ENCODE peak calls at places on chromosomes 2 and 18, in nine cellular contexts. One of them, this sample, is unnamed.

GRCh38 chr2:38440655-38441054 is 63.6 kb upstream of the ATL2 start:
- DNase-seq in IMR-90: no peak
- DNase-seq in aorta: no peak
- DNase-seq in CD8-positive, alpha-beta memory T cell: no peak
- DNase-seq in CD4-positive, CD25-positive, alpha-beta regulatory T cell: no peak
- DNase-seq in ovary: no peak
- DNase-seq in mammary epithelial cell: no peak
- DNase-seq in pancreas: no peak
- DNase-seq in breast epithelium: no peak
- DNase-seq in this sample: peak

GRCh38 chr18:58960946-58961722 is 96.5 kb downstream of the ZNF532 start:
- DNase-seq in CD8-positive, alpha-beta memory T cell: no peak
- DNase-seq in mammary epithelial cell: no peak
- DNase-seq in CD4-positive, CD25-positive, alpha-beta regulatory T cell: no peak
- DNase-seq in breast epithelium: no peak
- DNase-seq in ovary: no peak
- DNase-seq in pancreas: no peak
- DNase-seq in aorta: peak
- DNase-seq in IMR-90: no peak
- DNase-seq in this sample: peak

GRCh38 chr18:59835656-59836379 is 64.0 kb upstream of the PMAIP1 start:
- DNase-seq in CD4-positive, CD25-positive, alpha-beta regulatory T cell: no peak
- DNase-seq in ovary: no peak
- DNase-seq in IMR-90: peak
- DNase-seq in mammary epithelial cell: no peak
- DNase-seq in pancreas: no peak
- DNase-seq in aorta: no peak
- DNase-seq in breast epithelium: no peak
- DNase-seq in CD8-positive, alpha-beta memory T cell: no peak
- DNase-seq in this sample: no peak

GRCh38 chr2:1230155-1230893 is 182.9 kb upstream of the TPO start:
- DNase-seq in ovary: no peak
- DNase-seq in CD8-positive, alpha-beta memory T cell: no peak
- DNase-seq in IMR-90: no peak
- DNase-seq in pancreas: no peak
- DNase-seq in CD4-positive, CD25-positive, alpha-beta regulatory T cell: no peak
- DNase-seq in mammary epithelial cell: no peak
- DNase-seq in breast epithelium: no peak
- DNase-seq in aorta: no peak
- DNase-seq in this sample: no peak

GRCh38 chr2:131125195-131125757 is 20.1 kb downstream of the PLEKHB2 start:
- DNase-seq in CD4-positive, CD25-positive, alpha-beta regulatory T cell: no peak
- DNase-seq in breast epithelium: no peak
- DNase-seq in pancreas: no peak
- DNase-seq in CD8-positive, alpha-beta memory T cell: no peak
- DNase-seq in aorta: no peak
- DNase-seq in ovary: no peak
- DNase-seq in mammary epithelial cell: no peak
- DNase-seq in IMR-90: no peak
- DNase-seq in this sample: no peak

GRCh38 chr2:231513746-231514224 is 16.5 kb downstream of the NMUR1 start:
- DNase-seq in ovary: no peak
- DNase-seq in CD4-positive, CD25-positive, alpha-beta regulatory T cell: no peak
- DNase-seq in pancreas: no peak
- DNase-seq in mammary epithelial cell: no peak
- DNase-seq in aorta: no peak
- DNase-seq in IMR-90: peak
- DNase-seq in breast epithelium: no peak
- DNase-seq in CD8-positive, alpha-beta memory T cell: no peak
- DNase-seq in this sample: no peak

GRCh38 chr2:6657131-6657530 is 208.6 kb downstream of the CMPK2 start:
- DNase-seq in aorta: no peak
- DNase-seq in mammary epithelial cell: no peak
- DNase-seq in breast epithelium: no peak
- DNase-seq in CD4-positive, CD25-positive, alpha-beta regulatory T cell: no peak
- DNase-seq in IMR-90: no peak
- DNase-seq in ovary: no peak
- DNase-seq in pancreas: no peak
- DNase-seq in CD8-positive, alpha-beta memory T cell: no peak
- DNase-seq in this sample: no peak

GRCh38 chr2:240251848-240252190 is 111.4 kb upstream of the OTOS start:
- DNase-seq in breast epithelium: no peak
- DNase-seq in CD8-positive, alpha-beta memory T cell: no peak
- DNase-seq in IMR-90: no peak
- DNase-seq in CD4-positive, CD25-positive, alpha-beta regulatory T cell: no peak
- DNase-seq in aorta: no peak
- DNase-seq in mammary epithelial cell: no peak
- DNase-seq in pancreas: no peak
- DNase-seq in ovary: no peak
- DNase-seq in this sample: no peak

GRCh38 chr2:157231476-157231875 is 26.0 kb upstream of the GALNT5 start:
- DNase-seq in CD4-positive, CD25-positive, alpha-beta regulatory T cell: no peak
- DNase-seq in breast epithelium: no peak
- DNase-seq in IMR-90: peak
- DNase-seq in mammary epithelial cell: no peak
- DNase-seq in ovary: no peak
- DNase-seq in pancreas: no peak
- DNase-seq in aorta: no peak
- DNase-seq in CD8-positive, alpha-beta memory T cell: no peak
- DNase-seq in this sample: no peak

GRCh38 chr2:205706769-205707375 is 24.6 kb downstream of the NRP2 start:
- DNase-seq in ovary: peak
- DNase-seq in aorta: peak
- DNase-seq in CD8-positive, alpha-beta memory T cell: no peak
- DNase-seq in pancreas: no peak
- DNase-seq in breast epithelium: no peak
- DNase-seq in mammary epithelial cell: peak
- DNase-seq in IMR-90: peak
- DNase-seq in CD4-positive, CD25-positive, alpha-beta regulatory T cell: no peak
- DNase-seq in this sample: peak

GRCh38 chr18:74784791-74785190 is 187.1 kb downstream of the ZNF407 start:
- DNase-seq in CD8-positive, alpha-beta memory T cell: no peak
- DNase-seq in ovary: no peak
- DNase-seq in pancreas: no peak
- DNase-seq in breast epithelium: no peak
- DNase-seq in mammary epithelial cell: no peak
- DNase-seq in IMR-90: no peak
- DNase-seq in CD4-positive, CD25-positive, alpha-beta regulatory T cell: no peak
- DNase-seq in aorta: no peak
- DNase-seq in this sample: no peak

GRCh38 chr2:23709311-23709710 is 217.6 kb downstream of the ATAD2B start:
- DNase-seq in breast epithelium: no peak
- DNase-seq in ovary: no peak
- DNase-seq in CD4-positive, CD25-positive, alpha-beta regulatory T cell: no peak
- DNase-seq in IMR-90: no peak
- DNase-seq in aorta: peak
- DNase-seq in mammary epithelial cell: no peak
- DNase-seq in CD8-positive, alpha-beta memory T cell: no peak
- DNase-seq in pancreas: no peak
- DNase-seq in this sample: no peak

GRCh38 chr18:59200787-59201186 is 19.2 kb upstream of the GRP start:
- DNase-seq in ovary: no peak
- DNase-seq in pancreas: no peak
- DNase-seq in CD8-positive, alpha-beta memory T cell: no peak
- DNase-seq in mammary epithelial cell: peak
- DNase-seq in breast epithelium: no peak
- DNase-seq in IMR-90: no peak
- DNase-seq in aorta: no peak
- DNase-seq in CD4-positive, CD25-positive, alpha-beta regulatory T cell: no peak
- DNase-seq in this sample: no peak

GRCh38 chr2:44579837-44580230 is 218.1 kb downstream of the CAMKMT start:
- DNase-seq in aorta: no peak
- DNase-seq in CD8-positive, alpha-beta memory T cell: no peak
- DNase-seq in CD4-positive, CD25-positive, alpha-beta regulatory T cell: no peak
- DNase-seq in mammary epithelial cell: no peak
- DNase-seq in IMR-90: no peak
- DNase-seq in breast epithelium: no peak
- DNase-seq in ovary: no peak
- DNase-seq in pancreas: no peak
- DNase-seq in this sample: no peak

GRCh38 chr2:181774601-181775179 is 94.4 kb upstream of the NEUROD1 start:
- DNase-seq in breast epithelium: no peak
- DNase-seq in mammary epithelial cell: peak
- DNase-seq in ovary: no peak
- DNase-seq in IMR-90: peak
- DNase-seq in CD8-positive, alpha-beta memory T cell: no peak
- DNase-seq in aorta: no peak
- DNase-seq in CD4-positive, CD25-positive, alpha-beta regulatory T cell: no peak
- DNase-seq in pancreas: no peak
- DNase-seq in this sample: no peak

GRCh38 chr2:226337941-226338605 is 461.5 kb downstream of the IRS1 start:
- DNase-seq in CD8-positive, alpha-beta memory T cell: no peak
- DNase-seq in mammary epithelial cell: no peak
- DNase-seq in aorta: no peak
- DNase-seq in breast epithelium: no peak
- DNase-seq in ovary: no peak
- DNase-seq in pancreas: no peak
- DNase-seq in IMR-90: peak
- DNase-seq in CD4-positive, CD25-positive, alpha-beta regulatory T cell: no peak
- DNase-seq in this sample: no peak

GRCh38 chr18:63365909-63366269 is 1.1 kb downstream of the KDSR start:
- DNase-seq in pancreas: no peak
- DNase-seq in mammary epithelial cell: no peak
- DNase-seq in CD8-positive, alpha-beta memory T cell: no peak
- DNase-seq in breast epithelium: no peak
- DNase-seq in IMR-90: peak
- DNase-seq in CD4-positive, CD25-positive, alpha-beta regulatory T cell: peak
- DNase-seq in ovary: no peak
- DNase-seq in aorta: no peak
- DNase-seq in this sample: no peak

GRCh38 chr2:222797308-222797707 is 63.5 kb upstream of the ACSL3 start:
- DNase-seq in breast epithelium: no peak
- DNase-seq in IMR-90: peak
- DNase-seq in CD4-positive, CD25-positive, alpha-beta regulatory T cell: no peak
- DNase-seq in ovary: no peak
- DNase-seq in mammary epithelial cell: no peak
- DNase-seq in aorta: no peak
- DNase-seq in pancreas: no peak
- DNase-seq in CD8-positive, alpha-beta memory T cell: no peak
- DNase-seq in this sample: no peak

GRCh38 chr18:61851940-61852451 is 40.8 kb downstream of the RNF152 start:
- DNase-seq in breast epithelium: no peak
- DNase-seq in pancreas: no peak
- DNase-seq in mammary epithelial cell: peak
- DNase-seq in IMR-90: peak
- DNase-seq in CD8-positive, alpha-beta memory T cell: no peak
- DNase-seq in CD4-positive, CD25-positive, alpha-beta regulatory T cell: no peak
- DNase-seq in ovary: no peak
- DNase-seq in aorta: peak
- DNase-seq in this sample: no peak

GRCh38 chr2:240459401-240460242 is 24.2 kb downstream of the GPC1 start:
- DNase-seq in IMR-90: no peak
- DNase-seq in CD4-positive, CD25-positive, alpha-beta regulatory T cell: no peak
- DNase-seq in breast epithelium: no peak
- DNase-seq in mammary epithelial cell: no peak
- DNase-seq in pancreas: peak
- DNase-seq in aorta: peak
- DNase-seq in ovary: peak
- DNase-seq in CD8-positive, alpha-beta memory T cell: no peak
- DNase-seq in this sample: peak

GRCh38 chr18:31206787-31207381 is 44.2 kb upstream of the DSC1 start:
- DNase-seq in IMR-90: peak
- DNase-seq in ovary: no peak
- DNase-seq in aorta: peak
- DNase-seq in breast epithelium: peak
- DNase-seq in CD4-positive, CD25-positive, alpha-beta regulatory T cell: no peak
- DNase-seq in CD8-positive, alpha-beta memory T cell: no peak
- DNase-seq in mammary epithelial cell: peak
- DNase-seq in pancreas: peak
- DNase-seq in this sample: peak
- H3K27ac ChIP-seq in IMR-90: no peak
- H3K27ac ChIP-seq in ovary: no peak
- H3K27ac ChIP-seq in aorta: no peak
- H3K27ac ChIP-seq in breast epithelium: peak
- H3K27ac ChIP-seq in CD4-positive, CD25-positive, alpha-beta regulatory T cell: no peak
- H3K27ac ChIP-seq in CD8-positive, alpha-beta memory T cell: no peak
- H3K27ac ChIP-seq in mammary epithelial cell: peak
- H3K27ac ChIP-seq in pancreas: peak
- H3K27ac ChIP-seq in this sample: peak

GRCh38 chr18:21331094-21331493 is 89.1 kb downstream of the GREB1L start:
- DNase-seq in pancreas: no peak
- DNase-seq in CD4-positive, CD25-positive, alpha-beta regulatory T cell: no peak
- DNase-seq in mammary epithelial cell: no peak
- DNase-seq in breast epithelium: no peak
- DNase-seq in aorta: no peak
- DNase-seq in CD8-positive, alpha-beta memory T cell: no peak
- DNase-seq in IMR-90: no peak
- DNase-seq in ovary: no peak
- DNase-seq in this sample: no peak
- H3K4me3 ChIP-seq in pancreas: no peak
- H3K4me3 ChIP-seq in CD4-positive, CD25-positive, alpha-beta regulatory T cell: no peak
- H3K4me3 ChIP-seq in mammary epithelial cell: no peak
- H3K4me3 ChIP-seq in breast epithelium: no peak
- H3K4me3 ChIP-seq in aorta: no peak
- H3K4me3 ChIP-seq in CD8-positive, alpha-beta memory T cell: no peak
- H3K4me3 ChIP-seq in IMR-90: no peak
- H3K4me3 ChIP-seq in ovary: no peak
- H3K4me3 ChIP-seq in this sample: no peak

GRCh38 chr2:150445404-150445803 is 42.1 kb downstream of the RND3 start:
- DNase-seq in mammary epithelial cell: no peak
- DNase-seq in aorta: no peak
- DNase-seq in CD8-positive, alpha-beta memory T cell: no peak
- DNase-seq in ovary: no peak
- DNase-seq in CD4-positive, CD25-positive, alpha-beta regulatory T cell: no peak
- DNase-seq in pancreas: no peak
- DNase-seq in breast epithelium: no peak
- DNase-seq in IMR-90: no peak
- DNase-seq in this sample: no peak

GRCh38 chr2:150449856-150450255 is 37.6 kb downstream of the RND3 start:
- DNase-seq in IMR-90: no peak
- DNase-seq in breast epithelium: no peak
- DNase-seq in pancreas: no peak
- DNase-seq in ovary: no peak
- DNase-seq in mammary epithelial cell: peak
- DNase-seq in CD4-positive, CD25-positive, alpha-beta regulatory T cell: no peak
- DNase-seq in aorta: no peak
- DNase-seq in CD8-positive, alpha-beta memory T cell: no peak
- DNase-seq in this sample: no peak

DNA sequence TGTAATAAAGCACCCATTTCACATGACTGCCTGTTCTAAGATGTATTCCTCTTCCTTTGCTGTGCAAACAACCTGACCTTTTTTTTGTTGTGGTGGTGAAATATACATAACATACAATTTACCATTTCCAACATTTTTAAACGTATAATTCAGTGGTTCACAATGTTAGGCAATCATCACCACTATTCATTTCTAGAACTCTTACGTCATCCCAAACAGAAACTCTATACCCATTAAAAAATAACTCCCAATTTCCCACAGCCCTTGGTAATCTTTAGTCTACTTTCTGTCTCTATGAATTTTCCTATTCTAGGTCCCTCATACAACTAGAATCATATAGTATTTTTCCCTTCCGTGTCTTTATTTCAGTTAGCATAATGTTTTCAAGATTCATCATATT is 36.7 kb downstream of the RND3 start:
- DNase-seq in pancreas: no peak
- DNase-seq in CD4-positive, CD25-positive, alpha-beta regulatory T cell: no peak
- DNase-seq in CD8-positive, alpha-beta memory T cell: no peak
- DNase-seq in IMR-90: peak
- DNase-seq in mammary epithelial cell: no peak
- DNase-seq in breast epithelium: no peak
- DNase-seq in ovary: no peak
- DNase-seq in aorta: no peak
- DNase-seq in this sample: no peak
- H3K27ac ChIP-seq in pancreas: no peak
- H3K27ac ChIP-seq in CD4-positive, CD25-positive, alpha-beta regulatory T cell: no peak
- H3K27ac ChIP-seq in CD8-positive, alpha-beta memory T cell: no peak
- H3K27ac ChIP-seq in IMR-90: no peak
- H3K27ac ChIP-seq in mammary epithelial cell: no peak
- H3K27ac ChIP-seq in breast epithelium: no peak
- H3K27ac ChIP-seq in ovary: no peak
- H3K27ac ChIP-seq in aorta: no peak
- H3K27ac ChIP-seq in this sample: no peak

GRCh38 chr2:185676316-185676715 is 62.3 kb upstream of the FSIP2 start:
- DNase-seq in ovary: no peak
- DNase-seq in mammary epithelial cell: peak
- DNase-seq in CD4-positive, CD25-positive, alpha-beta regulatory T cell: no peak
- DNase-seq in aorta: no peak
- DNase-seq in breast epithelium: no peak
- DNase-seq in IMR-90: no peak
- DNase-seq in CD8-positive, alpha-beta memory T cell: no peak
- DNase-seq in pancreas: no peak
- DNase-seq in this sample: no peak
- H3K4me3 ChIP-seq in ovary: no peak
- H3K4me3 ChIP-seq in mammary epithelial cell: no peak
- H3K4me3 ChIP-seq in CD4-positive, CD25-positive, alpha-beta regulatory T cell: no peak
- H3K4me3 ChIP-seq in aorta: no peak
- H3K4me3 ChIP-seq in breast epithelium: no peak
- H3K4me3 ChIP-seq in IMR-90: no peak
- H3K4me3 ChIP-seq in CD8-positive, alpha-beta memory T cell: no peak
- H3K4me3 ChIP-seq in pancreas: no peak
- H3K4me3 ChIP-seq in this sample: no peak

This sample was measured in right cardiac atrium.